ENCODE peak calls at places on chromosome 12, in ten cellular contexts. One of them, this sample, is unnamed.

GRCh38 chr12:109981311-109981710 is 14.9 kb downstream of the GIT2 start:
- DNase-seq in transverse colon: no peak
- DNase-seq in H1: no peak
- DNase-seq in vagina: no peak
- DNase-seq in stomach: no peak
- DNase-seq in endothelial cell of umbilical vein: no peak
- DNase-seq in spleen: no peak
- DNase-seq in esophagus muscularis mucosa: no peak
- DNase-seq in HCT116: no peak
- DNase-seq in upper lobe of left lung: no peak
- DNase-seq in this sample: no peak

GRCh38 chr12:21416611-21417121 is 20.8 kb upstream of the PYROXD1 start:
- DNase-seq in transverse colon: no peak
- DNase-seq in H1: no peak
- DNase-seq in vagina: no peak
- DNase-seq in stomach: no peak
- DNase-seq in endothelial cell of umbilical vein: peak
- DNase-seq in spleen: no peak
- DNase-seq in esophagus muscularis mucosa: no peak
- DNase-seq in HCT116: no peak
- DNase-seq in upper lobe of left lung: no peak
- DNase-seq in this sample: no peak

GRCh38 chr12:42323856-42324255 is 2.0 kb downstream of the ZCRB1 start:
- DNase-seq in transverse colon: no peak
- DNase-seq in H1: no peak
- DNase-seq in vagina: no peak
- DNase-seq in stomach: no peak
- DNase-seq in endothelial cell of umbilical vein: no peak
- DNase-seq in spleen: no peak
- DNase-seq in esophagus muscularis mucosa: no peak
- DNase-seq in HCT116: no peak
- DNase-seq in upper lobe of left lung: no peak
- DNase-seq in this sample: no peak

GRCh38 chr12:93502802-93503623 is 35.7 kb downstream of the MRPL42 start:
- DNase-seq in transverse colon: peak
- DNase-seq in H1: peak
- DNase-seq in vagina: no peak
- DNase-seq in stomach: peak
- DNase-seq in endothelial cell of umbilical vein: peak
- DNase-seq in spleen: no peak
- DNase-seq in esophagus muscularis mucosa: no peak
- DNase-seq in HCT116: peak
- DNase-seq in upper lobe of left lung: peak
- DNase-seq in this sample: no peak

GRCh38 chr12:16155938-16156337 is 121.5 kb downstream of the SLC15A5 start:
- DNase-seq in transverse colon: no peak
- DNase-seq in H1: no peak
- DNase-seq in vagina: no peak
- DNase-seq in stomach: no peak
- DNase-seq in endothelial cell of umbilical vein: no peak
- DNase-seq in spleen: no peak
- DNase-seq in esophagus muscularis mucosa: no peak
- DNase-seq in HCT116: no peak
- DNase-seq in upper lobe of left lung: no peak
- DNase-seq in this sample: no peak

GRCh38 chr12:76037130-76038105 is 5.8 kb upstream of the PHLDA1 start:
- DNase-seq in transverse colon: no peak
- DNase-seq in H1: no peak
- DNase-seq in vagina: no peak
- DNase-seq in stomach: no peak
- DNase-seq in endothelial cell of umbilical vein: peak
- DNase-seq in spleen: no peak
- DNase-seq in esophagus muscularis mucosa: no peak
- DNase-seq in HCT116: no peak
- DNase-seq in upper lobe of left lung: no peak
- DNase-seq in this sample: no peak

GRCh38 chr12:131098178-131098981 is 144.7 kb downstream of the ADGRD1 start:
- DNase-seq in transverse colon: no peak
- DNase-seq in H1: no peak
- DNase-seq in vagina: no peak
- DNase-seq in stomach: no peak
- DNase-seq in endothelial cell of umbilical vein: no peak
- DNase-seq in spleen: peak
- DNase-seq in esophagus muscularis mucosa: no peak
- DNase-seq in HCT116: no peak
- DNase-seq in upper lobe of left lung: peak
- DNase-seq in this sample: peak

GRCh38 chr12:41254546-41254945 is 66.4 kb downstream of the PDZRN4 start:
- DNase-seq in transverse colon: no peak
- DNase-seq in H1: no peak
- DNase-seq in vagina: no peak
- DNase-seq in stomach: no peak
- DNase-seq in endothelial cell of umbilical vein: no peak
- DNase-seq in spleen: no peak
- DNase-seq in esophagus muscularis mucosa: no peak
- DNase-seq in HCT116: no peak
- DNase-seq in upper lobe of left lung: no peak
- DNase-seq in this sample: no peak

GRCh38 chr12:112004041-112004440 is 8.9 kb downstream of the TMEM116 start:
- DNase-seq in transverse colon: no peak
- DNase-seq in H1: no peak
- DNase-seq in vagina: no peak
- DNase-seq in stomach: no peak
- DNase-seq in endothelial cell of umbilical vein: no peak
- DNase-seq in spleen: no peak
- DNase-seq in esophagus muscularis mucosa: no peak
- DNase-seq in HCT116: no peak
- DNase-seq in upper lobe of left lung: no peak
- DNase-seq in this sample: no peak

GRCh38 chr12:112008918-112009317 is 4.0 kb downstream of the TMEM116 start:
- DNase-seq in transverse colon: no peak
- DNase-seq in H1: no peak
- DNase-seq in vagina: no peak
- DNase-seq in stomach: no peak
- DNase-seq in endothelial cell of umbilical vein: peak
- DNase-seq in spleen: no peak
- DNase-seq in esophagus muscularis mucosa: no peak
- DNase-seq in HCT116: no peak
- DNase-seq in upper lobe of left lung: no peak
- DNase-seq in this sample: no peak

GRCh38 chr12:112007945-112008344 is 5.0 kb downstream of the TMEM116 start:
- DNase-seq in transverse colon: no peak
- DNase-seq in H1: no peak
- DNase-seq in vagina: no peak
- DNase-seq in stomach: no peak
- DNase-seq in endothelial cell of umbilical vein: no peak
- DNase-seq in spleen: no peak
- DNase-seq in esophagus muscularis mucosa: no peak
- DNase-seq in HCT116: no peak
- DNase-seq in upper lobe of left lung: peak
- DNase-seq in this sample: no peak

GRCh38 chr12:112001555-112001954 is 11.4 kb downstream of the TMEM116 start:
- DNase-seq in transverse colon: no peak
- DNase-seq in H1: no peak
- DNase-seq in vagina: no peak
- DNase-seq in stomach: no peak
- DNase-seq in endothelial cell of umbilical vein: peak
- DNase-seq in spleen: no peak
- DNase-seq in esophagus muscularis mucosa: no peak
- DNase-seq in HCT116: no peak
- DNase-seq in upper lobe of left lung: no peak
- DNase-seq in this sample: no peak

GRCh38 chr12:112005419-112006395 is 7.3 kb downstream of the TMEM116 start:
- DNase-seq in transverse colon: peak
- DNase-seq in H1: no peak
- DNase-seq in vagina: no peak
- DNase-seq in stomach: peak
- DNase-seq in endothelial cell of umbilical vein: no peak
- DNase-seq in spleen: no peak
- DNase-seq in esophagus muscularis mucosa: no peak
- DNase-seq in HCT116: peak
- DNase-seq in upper lobe of left lung: peak
- DNase-seq in this sample: peak
- H3K4me3 ChIP-seq in transverse colon: no peak
- H3K4me3 ChIP-seq in H1: no peak
- H3K4me3 ChIP-seq in vagina: no peak
- H3K4me3 ChIP-seq in stomach: no peak
- H3K4me3 ChIP-seq in endothelial cell of umbilical vein: no peak
- H3K4me3 ChIP-seq in spleen: no peak
- H3K4me3 ChIP-seq in esophagus muscularis mucosa: no peak
- H3K4me3 ChIP-seq in HCT116: peak
- H3K4me3 ChIP-seq in upper lobe of left lung: peak
- H3K4me3 ChIP-seq in this sample: no peak

DNA sequence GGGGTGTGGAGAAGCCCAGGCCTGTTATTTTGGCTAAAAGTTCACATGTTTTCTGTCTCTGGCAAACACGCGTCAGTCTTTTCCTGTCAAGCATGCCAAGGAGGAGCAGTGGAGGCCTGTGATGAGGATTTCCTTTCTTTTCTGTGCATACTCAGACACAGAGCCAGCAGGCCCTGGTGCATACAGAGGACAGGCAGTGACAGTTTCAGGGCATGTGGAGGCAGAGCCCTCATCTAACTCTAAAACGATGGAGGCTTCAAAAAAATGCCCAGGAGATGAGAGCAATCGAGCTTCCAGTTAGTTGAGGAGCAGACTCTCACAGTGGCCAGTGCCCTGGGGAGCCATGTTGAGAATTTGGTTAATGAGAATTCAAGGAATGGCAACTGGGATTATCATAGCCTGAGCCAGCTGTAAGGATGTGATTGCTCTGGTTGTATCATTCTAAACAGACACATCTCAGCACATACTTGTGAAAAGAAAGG is 66.5 kb downstream of the TRAFD1 start:
- DNase-seq in transverse colon: no peak
- DNase-seq in H1: no peak
- DNase-seq in vagina: no peak
- DNase-seq in stomach: no peak
- DNase-seq in endothelial cell of umbilical vein: peak
- DNase-seq in spleen: no peak
- DNase-seq in esophagus muscularis mucosa: no peak
- DNase-seq in HCT116: no peak
- DNase-seq in upper lobe of left lung: no peak
- DNase-seq in this sample: peak
- TF ChIP-seq POLR2AphosphoS5 in transverse colon: no peak
- TF ChIP-seq POLR2AphosphoS5 in H1: no peak
- TF ChIP-seq POLR2AphosphoS5 in vagina: no peak
- TF ChIP-seq POLR2AphosphoS5 in stomach: no peak
- TF ChIP-seq POLR2AphosphoS5 in endothelial cell of umbilical vein: no peak
- TF ChIP-seq POLR2AphosphoS5 in spleen: no peak
- TF ChIP-seq POLR2AphosphoS5 in esophagus muscularis mucosa: no peak
- TF ChIP-seq POLR2AphosphoS5 in HCT116: no peak
- TF ChIP-seq POLR2AphosphoS5 in upper lobe of left lung: no peak
- TF ChIP-seq POLR2AphosphoS5 in this sample: no peak

GRCh38 chr12:6489449-6489848 is 3.6 kb downstream of the MRPL51 start:
- DNase-seq in transverse colon: no peak
- DNase-seq in H1: no peak
- DNase-seq in vagina: no peak
- DNase-seq in stomach: no peak
- DNase-seq in endothelial cell of umbilical vein: no peak
- DNase-seq in spleen: no peak
- DNase-seq in esophagus muscularis mucosa: no peak
- DNase-seq in HCT116: no peak
- DNase-seq in upper lobe of left lung: no peak
- DNase-seq in this sample: no peak

GRCh38 chr12:6494351-6494743 is 445 bp downstream of the NCAPD2 start:
- DNase-seq in transverse colon: no peak
- DNase-seq in H1: no peak
- DNase-seq in vagina: no peak
- DNase-seq in stomach: no peak
- DNase-seq in endothelial cell of umbilical vein: no peak
- DNase-seq in spleen: no peak
- DNase-seq in esophagus muscularis mucosa: no peak
- DNase-seq in HCT116: no peak
- DNase-seq in upper lobe of left lung: no peak
- DNase-seq in this sample: no peak

GRCh38 chr12:6492838-6493579 is at the start of gene MRPL51:
- DNase-seq in transverse colon: peak
- DNase-seq in H1: peak
- DNase-seq in vagina: no peak
- DNase-seq in stomach: peak
- DNase-seq in endothelial cell of umbilical vein: peak
- DNase-seq in spleen: peak
- DNase-seq in esophagus muscularis mucosa: peak
- DNase-seq in HCT116: peak
- DNase-seq in upper lobe of left lung: peak
- DNase-seq in this sample: peak

GRCh38 chr12:6494968-6495367 is 1.1 kb downstream of the NCAPD2 start:
- DNase-seq in transverse colon: no peak
- DNase-seq in H1: no peak
- DNase-seq in vagina: no peak
- DNase-seq in stomach: no peak
- DNase-seq in endothelial cell of umbilical vein: no peak
- DNase-seq in spleen: no peak
- DNase-seq in esophagus muscularis mucosa: no peak
- DNase-seq in HCT116: no peak
- DNase-seq in upper lobe of left lung: no peak
- DNase-seq in this sample: no peak

DNA sequence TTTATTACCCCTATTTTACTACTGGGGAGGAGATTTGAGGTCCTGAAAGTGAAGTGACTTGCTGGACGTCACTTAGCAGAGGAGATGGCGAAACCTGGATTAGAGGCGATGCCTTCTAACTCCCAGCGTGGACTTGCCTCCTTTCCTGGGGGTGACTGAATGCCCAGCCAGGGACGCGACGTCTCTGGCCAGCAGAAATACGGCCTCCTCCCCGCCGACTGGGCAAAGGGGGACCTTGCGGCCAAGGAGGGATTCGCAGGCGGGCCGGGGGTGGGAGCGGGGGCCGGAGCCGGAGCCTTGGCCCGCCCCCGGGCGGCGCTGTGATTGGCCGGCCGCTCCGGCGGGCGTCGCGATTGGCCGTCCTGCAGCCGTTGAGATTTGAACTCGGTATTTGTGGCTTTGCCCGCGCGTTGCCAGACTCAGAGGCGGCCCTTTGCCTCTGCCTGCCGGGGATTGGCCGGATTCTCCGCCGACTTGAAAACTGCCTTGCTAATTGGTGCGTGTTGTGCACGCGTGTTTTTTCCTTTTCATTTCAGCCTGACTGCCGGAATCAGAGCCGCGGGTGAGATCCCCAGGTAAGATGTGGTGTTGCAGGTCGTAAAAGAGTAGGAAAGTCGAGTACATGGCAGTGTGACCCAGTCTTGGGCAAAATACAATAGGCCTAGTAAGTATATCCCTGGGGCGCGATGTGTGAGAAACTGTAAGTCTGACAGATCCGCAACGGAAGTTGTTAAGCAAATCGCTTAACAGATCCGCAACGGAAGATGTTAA is at the start of gene NCAPD2:
- DNase-seq in transverse colon: peak
- DNase-seq in H1: peak
- DNase-seq in vagina: peak
- DNase-seq in stomach: peak
- DNase-seq in endothelial cell of umbilical vein: peak
- DNase-seq in spleen: peak
- DNase-seq in esophagus muscularis mucosa: peak
- DNase-seq in HCT116: peak
- DNase-seq in upper lobe of left lung: peak
- DNase-seq in this sample: peak
- TF ChIP-seq POLR2A in transverse colon: peak
- TF ChIP-seq POLR2A in H1: peak
- TF ChIP-seq POLR2A in vagina: no peak
- TF ChIP-seq POLR2A in stomach: no peak
- TF ChIP-seq POLR2A in endothelial cell of umbilical vein: no peak
- TF ChIP-seq POLR2A in spleen: no peak
- TF ChIP-seq POLR2A in esophagus muscularis mucosa: peak
- TF ChIP-seq POLR2A in HCT116: peak
- TF ChIP-seq POLR2A in upper lobe of left lung: peak
- TF ChIP-seq POLR2A in this sample: no peak

GRCh38 chr12:53496752-53497032 is 2.6 kb downstream of the MAP3K12 start:
- DNase-seq in transverse colon: no peak
- DNase-seq in H1: no peak
- DNase-seq in vagina: no peak
- DNase-seq in stomach: no peak
- DNase-seq in endothelial cell of umbilical vein: no peak
- DNase-seq in spleen: no peak
- DNase-seq in esophagus muscularis mucosa: no peak
- DNase-seq in HCT116: no peak
- DNase-seq in upper lobe of left lung: no peak
- DNase-seq in this sample: no peak

GRCh38 chr12:53495903-53496751 is 3.1 kb downstream of the MAP3K12 start:
- DNase-seq in transverse colon: peak
- DNase-seq in H1: no peak
- DNase-seq in vagina: no peak
- DNase-seq in stomach: no peak
- DNase-seq in endothelial cell of umbilical vein: no peak
- DNase-seq in spleen: no peak
- DNase-seq in esophagus muscularis mucosa: no peak
- DNase-seq in HCT116: no peak
- DNase-seq in upper lobe of left lung: peak
- DNase-seq in this sample: peak

GRCh38 chr12:53498235-53498630 is 1.0 kb downstream of the MAP3K12 start:
- DNase-seq in transverse colon: no peak
- DNase-seq in H1: no peak
- DNase-seq in vagina: no peak
- DNase-seq in stomach: no peak
- DNase-seq in endothelial cell of umbilical vein: no peak
- DNase-seq in spleen: no peak
- DNase-seq in esophagus muscularis mucosa: no peak
- DNase-seq in HCT116: no peak
- DNase-seq in upper lobe of left lung: no peak
- DNase-seq in this sample: no peak

GRCh38 chr12:53499261-53500118 is at the start of gene MAP3K12:
- DNase-seq in transverse colon: peak
- DNase-seq in H1: no peak
- DNase-seq in vagina: no peak
- DNase-seq in stomach: peak
- DNase-seq in endothelial cell of umbilical vein: peak
- DNase-seq in spleen: peak
- DNase-seq in esophagus muscularis mucosa: peak
- DNase-seq in HCT116: no peak
- DNase-seq in upper lobe of left lung: peak
- DNase-seq in this sample: no peak

GRCh38 chr12:53497461-53497860 is 1.8 kb downstream of the MAP3K12 start:
- DNase-seq in transverse colon: no peak
- DNase-seq in H1: no peak
- DNase-seq in vagina: no peak
- DNase-seq in stomach: no peak
- DNase-seq in endothelial cell of umbilical vein: no peak
- DNase-seq in spleen: no peak
- DNase-seq in esophagus muscularis mucosa: no peak
- DNase-seq in HCT116: no peak
- DNase-seq in upper lobe of left lung: no peak
- DNase-seq in this sample: no peak
- H3K4me3 ChIP-seq in transverse colon: no peak
- H3K4me3 ChIP-seq in H1: no peak
- H3K4me3 ChIP-seq in vagina: no peak
- H3K4me3 ChIP-seq in stomach: no peak
- H3K4me3 ChIP-seq in endothelial cell of umbilical vein: no peak
- H3K4me3 ChIP-seq in spleen: no peak
- H3K4me3 ChIP-seq in esophagus muscularis mucosa: no peak
- H3K4me3 ChIP-seq in HCT116: no peak
- H3K4me3 ChIP-seq in upper lobe of left lung: no peak
- H3K4me3 ChIP-seq in this sample: no peak

This sample was measured in breast epithelium.